ENCODE peak calls at places on chromosomes 6 and 20, in six cellular contexts. P, T, F, Y, U and V are unnamed samples.

GRCh38 chr6:12570461-12571030 is 146.0 kb upstream of the PHACTR1 start:
- DNase-seq in P (no peak), T (peak; percentile 33), F (no peak), Y (no peak), U (no peak), V (no peak)

GRCh38 chr6:49565855-49566254 is 15.4 kb downstream of the C6orf141 start:
- DNase-seq in P (no peak), T (peak; percentile 65), F (no peak), Y (no peak), U (no peak), V (no peak)

GRCh38 chr6:158367824-158368223 is 55.6 kb downstream of the TULP4 start:
- DNase-seq in P (no peak), T (no peak), F (no peak), Y (no peak), U (no peak), V (no peak)

GRCh38 chr6:113047148-113047547 is 700.0 kb downstream of the RFPL4B start:
- DNase-seq in P (no peak), T (peak; percentile 79), F (no peak), Y (no peak), U (no peak), V (no peak)

GRCh38 chr6:44859901-44860410 is 468.2 kb upstream of the RUNX2 start:
- DNase-seq in P (no peak), T (no peak), F (no peak), Y (no peak), U (no peak), V (no peak)

GRCh38 chr6:1131285-1132079 is 180.4 kb upstream of the FOXQ1 start:
- DNase-seq in P (no peak), T (peak; percentile 60), F (peak; percentile 72), Y (no peak), U (no peak), V (no peak)

GRCh38 chr20:23147964-23148720 is 62.0 kb upstream of the CD93 start:
- DNase-seq in P (no peak), T (peak; percentile 94), F (peak; percentile 39), Y (no peak), U (no peak), V (no peak)

GRCh38 chr6:38105066-38105465 is 285.5 kb downstream of the ZFAND3 start:
- DNase-seq in P (no peak), T (no peak), F (no peak), Y (no peak), U (no peak), V (no peak)

GRCh38 chr6:167705211-167705750 is 121.4 kb upstream of the AFDN start:
- DNase-seq in P (no peak), T (no peak), F (no peak), Y (no peak), U (no peak), V (no peak)

GRCh38 chr6:48388045-48388444 is 277.0 kb upstream of the PTCHD4 start:
- DNase-seq in P (no peak), T (peak; percentile 12), F (no peak), Y (no peak), U (no peak), V (no peak)

GRCh38 chr6:46217671-46218131 is 46.9 kb upstream of the ENPP5 start:
- DNase-seq in P (no peak), T (no peak), F (no peak), Y (no peak), U (peak; percentile 55), V (no peak)

GRCh38 chr20:8722277-8722928 is 346.5 kb upstream of the PLCB4 start:
- DNase-seq in P (peak; percentile 57), T (peak; percentile 88), F (no peak), Y (no peak), U (no peak), V (peak; percentile 45)

GRCh38 chr20:41046716-41047115 is 18.1 kb downstream of the TOP1 start:
- DNase-seq in P (no peak), T (peak; percentile 24), F (no peak), Y (no peak), U (no peak), V (no peak)

GRCh38 chr20:54475334-54476287 is at the start of gene DOK5:
- DNase-seq in P (peak; percentile 33), T (no peak), F (no peak), Y (peak; percentile 16), U (peak; percentile 19), V (peak; percentile 61)

GRCh38 chr6:45445364-45445748 is 67.6 kb upstream of the SUPT3H start:
- DNase-seq in P (no peak), T (no peak), F (no peak), Y (no peak), U (no peak), V (no peak)

GRCh38 chr6:151690768-151691562 is 116.5 kb upstream of the ESR1 start:
- DNase-seq in P (no peak), T (no peak), F (no peak), Y (no peak), U (no peak), V (no peak)

GRCh38 chr6:142297996-142298753 is 3.6 kb upstream of the ADGRG6 start:
- DNase-seq in P (no peak), T (peak; percentile 75), F (no peak), Y (no peak), U (no peak), V (no peak)

GRCh38 chr20:56393133-56393472 is 658 bp downstream of the CSTF1 start:
- DNase-seq in P (no peak), T (peak; percentile 19), F (no peak), Y (no peak), U (peak; percentile 48), V (no peak)

GRCh38 chr6:128295670-128296069 is 224.7 kb downstream of the PTPRK start:
- DNase-seq in P (no peak), T (peak; percentile 20), F (no peak), Y (no peak), U (no peak), V (no peak)
- TF ChIP-seq CTCF in P (no peak), T (peak; percentile 46), F (no peak), Y (no peak), U (no peak), V (no peak)

DNA sequence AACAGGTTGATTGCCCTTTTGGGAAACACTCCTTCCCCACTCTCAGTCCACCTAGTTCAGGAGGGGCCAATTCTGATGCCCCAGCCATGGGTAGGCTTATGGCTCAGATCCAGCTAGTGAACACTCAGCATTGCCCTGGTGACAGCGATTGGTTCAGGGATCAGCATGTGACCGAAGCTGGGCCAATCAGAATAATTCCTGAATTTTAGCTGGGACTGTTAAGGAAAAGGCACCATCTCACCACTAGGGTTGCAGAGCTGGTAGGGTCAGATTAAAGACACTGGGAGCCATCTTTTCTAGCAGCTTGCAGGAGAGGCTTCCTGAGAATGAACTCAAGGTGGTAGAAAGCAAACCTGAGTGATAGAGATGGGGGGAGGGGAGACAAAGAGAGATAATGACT is 44.4 kb downstream of the EYA2 start:
- DNase-seq in P (no peak), T (peak; percentile 38), F (no peak), Y (no peak), U (no peak), V (no peak)
- TF ChIP-seq CTCF in P (peak; percentile 42), T (peak; percentile 48), F (peak; percentile 28), Y (peak; percentile 24), U (no peak), V (peak; percentile 6)

DNA sequence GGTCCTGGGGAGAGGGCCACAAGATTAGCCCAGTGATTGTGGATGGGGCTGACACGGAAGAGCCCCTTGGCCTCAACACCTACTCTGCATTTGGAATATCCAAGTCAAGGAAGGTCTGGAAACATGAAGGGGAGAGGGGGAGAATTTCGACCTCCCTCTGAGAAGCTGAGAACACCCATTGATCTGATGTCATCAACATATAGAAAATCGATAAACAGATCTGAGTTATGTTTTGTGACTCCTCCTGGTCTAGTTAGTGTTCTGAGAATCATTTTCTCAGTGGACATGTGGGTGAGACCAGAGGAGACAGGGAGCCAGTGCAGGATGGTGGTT is 108.0 kb downstream of the SLC22A3 start:
- DNase-seq in P (no peak), T (no peak), F (no peak), Y (no peak), U (no peak), V (no peak)
- TF ChIP-seq CTCF in P (peak; percentile 46), T (no peak), F (peak; percentile 82), Y (no peak), U (no peak), V (peak; percentile 40)

DNA sequence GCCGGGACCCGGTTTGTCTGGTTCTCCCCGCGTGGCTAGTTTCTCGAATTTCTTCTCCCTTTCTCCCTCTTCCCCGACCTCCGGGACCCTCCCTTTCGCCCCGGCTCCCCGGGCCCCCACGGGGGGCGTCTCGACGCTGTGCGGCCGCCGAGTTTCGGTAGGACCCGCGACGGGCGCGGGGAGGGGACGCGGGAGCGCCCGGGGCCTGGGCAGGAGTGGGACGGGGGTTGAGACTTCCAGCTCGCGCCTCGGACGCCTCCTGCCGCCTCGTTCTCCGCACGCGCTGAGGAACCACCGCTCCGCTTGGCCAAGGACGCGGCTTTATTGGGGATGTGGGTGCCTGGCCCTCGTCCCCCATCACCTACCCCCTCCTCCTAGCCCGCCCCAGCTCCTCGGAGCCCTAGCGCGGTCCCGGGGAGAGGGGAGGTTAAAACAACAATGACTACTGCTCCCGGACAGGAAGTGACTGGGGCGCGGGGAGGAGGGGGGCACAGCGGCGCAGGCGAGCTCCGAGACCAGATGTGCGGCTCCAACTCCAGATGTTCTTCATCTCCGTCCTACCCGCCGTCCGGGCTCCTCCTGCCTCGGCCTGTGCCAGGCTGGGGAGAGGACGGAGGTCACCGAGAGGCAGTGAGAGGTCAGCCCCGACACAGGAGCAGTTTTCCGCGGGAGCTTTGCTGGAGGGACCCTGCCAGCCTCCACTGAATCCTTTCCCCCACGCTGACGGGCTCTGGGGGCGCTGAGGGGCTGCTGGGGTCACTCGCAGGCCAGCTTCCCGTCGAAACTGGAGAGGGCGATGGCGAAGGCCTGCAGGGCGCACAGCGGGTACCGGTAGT is 910 bp upstream of the TEAD3 start:
- DNase-seq in P (peak; percentile 46), T (no peak), F (peak; percentile 78), Y (peak; percentile 29), U (peak; percentile 67), V (peak; percentile 73)
- TF ChIP-seq CTCF in P (no peak), T (no peak), F (peak; percentile 3), Y (no peak), U (no peak), V (no peak)

DNA sequence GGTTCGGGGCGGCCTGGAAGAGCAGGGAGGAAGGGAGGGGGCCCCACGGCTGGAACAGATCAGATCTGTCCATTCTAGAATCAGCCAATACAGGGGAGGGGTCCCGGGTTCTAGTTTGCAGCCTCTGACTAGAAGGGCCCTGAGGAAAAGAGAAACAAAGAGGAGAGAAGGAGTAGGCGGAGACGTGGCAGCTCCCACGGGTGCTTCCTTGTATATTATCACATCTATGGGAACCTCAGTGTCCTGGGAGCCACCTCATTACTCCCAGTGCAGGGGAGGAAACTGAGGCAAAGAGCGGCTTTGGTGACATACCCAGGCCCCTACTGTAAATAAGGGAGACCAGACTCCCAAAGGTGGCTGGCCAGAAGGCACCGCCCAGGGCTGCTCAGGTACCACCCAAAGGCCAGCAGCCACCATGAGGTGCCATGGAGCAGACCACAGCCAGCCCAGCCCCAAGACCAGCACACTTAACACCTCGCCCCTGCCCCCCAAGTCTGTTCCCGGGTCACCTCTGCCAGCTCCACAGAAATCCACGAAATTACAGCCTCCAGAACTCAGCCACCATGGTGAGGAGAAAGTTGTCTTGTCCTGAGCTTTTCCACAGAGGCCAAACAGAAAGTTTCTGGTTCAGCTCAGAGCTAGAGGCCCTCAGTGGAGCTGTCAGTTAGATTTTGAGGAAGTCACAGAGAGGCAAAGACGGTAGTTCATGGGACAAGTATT is 2.1 kb downstream of the ZC3H12D start:
- DNase-seq in P (no peak), T (no peak), F (no peak), Y (no peak), U (no peak), V (no peak)
- TF ChIP-seq CTCF in P (no peak), T (no peak), F (no peak), Y (no peak), U (no peak), V (no peak)

GRCh38 chr6:2158596-2159271 is 86.7 kb downstream of the GMDS start:
- DNase-seq in P (peak; percentile 63), T (peak; percentile 25), F (no peak), Y (no peak), U (no peak), V (peak; percentile 43)
- TF ChIP-seq CTCF in P (peak; percentile 81), T (peak; percentile 52), F (peak; percentile 13), Y (peak; percentile 65), U (no peak), V (peak; percentile 52)